ENCODE peak calls at places on chromosomes 2 and 18, in five cellular contexts. M is vagina, R is transverse colon, U is spleen, K is tibial nerve. S is an unnamed sample.

GRCh38 chr2:12651661-12652060 is 65.1 kb upstream of the TRIB2 start:
- DNase-seq in M (no peak), R (no peak), U (no peak), K (no peak), S (peak)

GRCh38 chr2:203737360-203737759 is 30.9 kb downstream of the CD28 start:
- DNase-seq in M (no peak), R (no peak), U (no peak), K (no peak), S (no peak)

GRCh38 chr2:121471571-121472464 is 58.9 kb upstream of the RNU4ATAC start:
- DNase-seq in M (no peak), R (no peak), U (no peak), K (no peak), S (no peak)

GRCh38 chr2:48900321-48901014 is 144.9 kb upstream of the LHCGR start:
- DNase-seq in M (no peak), R (no peak), U (no peak), K (no peak), S (no peak)

GRCh38 chr18:74965682-74966081 is 243.3 kb downstream of the PTGR3 start:
- DNase-seq in M (no peak), R (no peak), U (no peak), K (no peak), S (no peak)

GRCh38 chr18:21599585-21600525 is 649 bp downstream of the ESCO1 start:
- DNase-seq in M (peak), R (peak), U (peak), K (no peak), S (peak)

GRCh38 chr2:12507295-12507694 is 209.4 kb upstream of the TRIB2 start:
- DNase-seq in M (no peak), R (no peak), U (no peak), K (no peak), S (no peak)

GRCh38 chr2:26429779-26430654 is 28.3 kb downstream of the DRC1 start:
- DNase-seq in M (no peak), R (no peak), U (no peak), K (no peak), S (peak)

GRCh38 chr2:132782166-132782783 is 112.3 kb upstream of the LYPD1 start:
- DNase-seq in M (no peak), R (no peak), U (no peak), K (no peak), S (no peak)

GRCh38 chr2:235170536-235171510 is 219.0 kb downstream of the SH3BP4 start:
- DNase-seq in M (no peak), R (peak), U (no peak), K (no peak), S (no peak)

GRCh38 chr2:58667137-58667774 is 426.1 kb upstream of the FANCL start:
- DNase-seq in M (no peak), R (no peak), U (no peak), K (no peak), S (no peak)

GRCh38 chr18:13159579-13159978 is 59.0 kb upstream of the LDLRAD4 start:
- DNase-seq in M (no peak), R (no peak), U (no peak), K (peak), S (no peak)

GRCh38 chr2:156320491-156320896 is 12.0 kb downstream of the NR4A2 start:
- DNase-seq in M (no peak), R (peak), U (no peak), K (no peak), S (peak)

GRCh38 chr2:224025874-224026273 is 13.2 kb downstream of the SERPINE2 start:
- DNase-seq in M (no peak), R (peak), U (no peak), K (no peak), S (no peak)

GRCh38 chr2:121748202-121748601 is 7.2 kb upstream of the TSN start:
- DNase-seq in M (no peak), R (no peak), U (no peak), K (no peak), S (no peak)

GRCh38 chr2:39142012-39142346 is 21.1 kb upstream of the SOS1 start:
- DNase-seq in M (no peak), R (no peak), U (no peak), K (no peak), S (no peak)

GRCh38 chr2:85811850-85812735 is 58.3 kb downstream of the ATOH8 start:
- DNase-seq in M (no peak), R (no peak), U (no peak), K (no peak), S (no peak)

GRCh38 chr18:50970006-50970405 is 2.2 kb downstream of the ELAC1 start:
- DNase-seq in M (no peak), R (peak), U (no peak), K (no peak), S (peak)

GRCh38 chr2:213246665-213247281 is 37.5 kb upstream of the SPAG16 start:
- DNase-seq in M (no peak), R (peak), U (no peak), K (peak), S (no peak)
- TF ChIP-seq POLR2A in M (no peak), R (no peak), U (no peak), K (no peak), S (no peak)

GRCh38 chr2:37688771-37689468 is 17.5 kb upstream of the CDC42EP3 start:
- DNase-seq in M (no peak), R (no peak), U (no peak), K (no peak), S (no peak)

GRCh38 chr2:37692731-37693130 is 21.3 kb upstream of the CDC42EP3 start:
- DNase-seq in M (no peak), R (no peak), U (no peak), K (no peak), S (no peak)

GRCh38 chr2:37686792-37687595 is 15.6 kb upstream of the CDC42EP3 start:
- DNase-seq in M (no peak), R (no peak), U (no peak), K (no peak), S (no peak)

GRCh38 chr2:37684809-37685208 is 13.4 kb upstream of the CDC42EP3 start:
- DNase-seq in M (no peak), R (no peak), U (no peak), K (no peak), S (no peak)

DNA sequence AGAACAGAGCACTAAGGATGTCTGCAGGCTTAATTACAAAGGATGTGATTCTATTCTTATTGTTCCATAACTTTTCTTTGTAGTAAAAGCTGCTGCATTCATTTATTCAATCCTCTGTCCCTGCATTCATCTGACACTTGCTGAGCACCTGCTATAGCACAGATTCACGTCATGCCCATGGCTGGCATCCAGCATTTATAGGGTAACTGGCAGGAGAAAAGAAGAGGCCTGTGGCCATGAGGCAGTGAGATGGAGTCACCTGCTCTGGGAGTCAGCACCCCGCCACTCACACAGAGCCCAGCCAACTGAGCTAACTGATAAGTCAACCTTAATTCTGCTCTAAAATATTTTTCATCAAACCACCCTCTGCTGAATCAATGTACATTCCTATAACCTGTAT is 18.3 kb upstream of the CDC42EP3 start:
- DNase-seq in M (no peak), R (no peak), U (no peak), K (no peak), S (peak)
- H3K27ac ChIP-seq in M (no peak), R (peak), U (no peak), K (peak), S (no peak)

DNA sequence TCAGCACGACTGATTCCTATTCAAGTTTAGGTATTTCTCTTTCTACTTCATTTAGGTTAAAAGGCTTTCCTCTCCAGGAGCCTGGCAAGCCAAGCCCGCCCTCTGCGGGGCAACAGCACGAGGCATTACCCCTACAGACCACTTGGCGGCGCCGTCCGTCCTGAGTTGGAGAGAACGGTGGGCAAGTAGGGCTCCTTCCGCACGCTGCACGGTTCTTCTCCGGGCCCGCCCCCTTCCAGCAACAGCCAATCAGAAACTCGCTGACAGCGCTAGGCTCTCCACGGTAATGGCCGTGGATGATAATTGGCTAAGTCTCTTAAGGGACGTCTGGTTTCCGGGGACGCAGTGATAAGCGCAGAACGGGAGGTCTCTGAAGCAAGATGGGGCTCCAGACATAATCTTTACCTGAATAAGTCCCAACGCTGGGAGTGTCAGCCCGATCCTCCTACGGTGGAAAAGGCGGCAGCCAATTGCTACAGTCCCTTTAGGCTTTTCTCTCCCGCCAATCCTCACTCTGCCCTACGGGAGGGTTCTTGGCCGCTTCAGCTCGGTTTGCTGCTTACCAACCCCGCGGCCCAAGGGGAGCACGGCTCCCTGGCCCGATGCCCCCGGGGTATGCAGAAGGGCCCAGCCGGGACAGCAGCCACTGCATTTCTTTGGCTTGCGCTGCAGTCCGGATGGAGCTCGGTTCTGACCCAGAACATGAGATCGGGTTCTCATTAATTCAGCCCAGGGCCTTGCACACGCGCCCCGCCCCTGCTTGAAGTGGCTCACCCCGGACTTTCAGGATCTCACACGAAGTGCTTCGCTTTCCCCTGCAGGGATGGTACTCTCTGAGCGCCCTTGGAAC is 206.9 kb upstream of the PKDCC start:
- DNase-seq in M (peak), R (peak), U (peak), K (peak), S (peak)
- TF ChIP-seq POLR2A in M (no peak), R (peak), U (peak), K (peak), S (no peak)

GRCh38 chr2:44949329-44950151 is 8.0 kb downstream of the SIX3 start:
- DNase-seq in M (no peak), R (no peak), U (peak), K (no peak), S (no peak)

GRCh38 chr2:44951124-44951523 is 9.6 kb downstream of the SIX3 start:
- DNase-seq in M (no peak), R (no peak), U (peak), K (no peak), S (no peak)

GRCh38 chr2:44946681-44947360 is 5.3 kb downstream of the SIX3 start:
- DNase-seq in M (no peak), R (no peak), U (peak), K (no peak), S (no peak)

GRCh38 chr2:44950646-44951045 is 9.1 kb downstream of the SIX3 start:
- DNase-seq in M (no peak), R (no peak), U (no peak), K (no peak), S (no peak)

DNA sequence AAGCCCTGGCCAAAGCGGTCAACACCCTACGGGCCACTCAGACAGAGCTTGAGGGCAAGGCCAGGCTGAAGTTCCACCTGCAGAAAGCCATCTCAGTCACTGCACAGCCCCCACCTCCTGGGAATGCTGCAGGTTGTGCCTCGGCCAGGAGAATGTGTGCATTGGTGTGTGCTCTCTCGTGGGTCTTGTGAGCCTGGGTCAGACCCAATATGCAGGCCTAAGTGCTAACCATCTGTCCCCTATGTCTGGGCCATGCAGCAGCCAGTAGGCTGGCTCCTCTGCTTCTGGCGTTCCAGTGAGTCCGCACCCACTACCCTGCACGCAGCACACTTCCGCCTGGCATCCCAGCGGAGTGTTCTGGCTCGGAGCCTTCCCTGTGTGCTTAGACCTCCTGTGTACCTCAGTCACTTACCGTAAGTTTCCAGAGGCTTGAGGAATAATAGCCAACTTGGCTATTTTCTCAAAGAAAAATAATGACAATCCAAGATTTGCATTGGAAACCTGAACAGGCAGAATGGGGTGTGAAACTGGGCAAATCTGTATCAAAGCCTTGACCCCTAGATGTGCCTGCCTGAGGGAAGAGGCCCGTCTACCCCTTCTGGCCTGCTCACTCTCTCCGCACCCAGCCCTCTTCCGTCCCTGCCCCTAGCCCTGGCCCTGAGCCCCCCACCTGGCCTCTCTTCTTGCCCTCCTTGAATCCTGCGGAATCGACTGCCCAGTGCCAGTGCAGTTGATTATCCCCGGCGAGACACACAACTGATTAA is 7.2 kb downstream of the SIX3 start:
- DNase-seq in M (no peak), R (no peak), U (peak), K (no peak), S (no peak)
- H3K27ac ChIP-seq in M (no peak), R (no peak), U (no peak), K (no peak), S (no peak)

GRCh38 chr2:157785200-157785599 is 90.9 kb downstream of the ACVR1 start:
- DNase-seq in M (no peak), R (peak), U (no peak), K (no peak), S (no peak)

GRCh38 chr2:157784823-157785175 is 91.3 kb downstream of the ACVR1 start:
- DNase-seq in M (no peak), R (no peak), U (no peak), K (no peak), S (no peak)

GRCh38 chr2:157785866-157786662 is 90.1 kb downstream of the ACVR1 start:
- DNase-seq in M (no peak), R (no peak), U (no peak), K (no peak), S (no peak)

GRCh38 chr2:157783180-157783579 is 93.0 kb downstream of the ACVR1 start:
- DNase-seq in M (no peak), R (no peak), U (no peak), K (no peak), S (no peak)

DNA sequence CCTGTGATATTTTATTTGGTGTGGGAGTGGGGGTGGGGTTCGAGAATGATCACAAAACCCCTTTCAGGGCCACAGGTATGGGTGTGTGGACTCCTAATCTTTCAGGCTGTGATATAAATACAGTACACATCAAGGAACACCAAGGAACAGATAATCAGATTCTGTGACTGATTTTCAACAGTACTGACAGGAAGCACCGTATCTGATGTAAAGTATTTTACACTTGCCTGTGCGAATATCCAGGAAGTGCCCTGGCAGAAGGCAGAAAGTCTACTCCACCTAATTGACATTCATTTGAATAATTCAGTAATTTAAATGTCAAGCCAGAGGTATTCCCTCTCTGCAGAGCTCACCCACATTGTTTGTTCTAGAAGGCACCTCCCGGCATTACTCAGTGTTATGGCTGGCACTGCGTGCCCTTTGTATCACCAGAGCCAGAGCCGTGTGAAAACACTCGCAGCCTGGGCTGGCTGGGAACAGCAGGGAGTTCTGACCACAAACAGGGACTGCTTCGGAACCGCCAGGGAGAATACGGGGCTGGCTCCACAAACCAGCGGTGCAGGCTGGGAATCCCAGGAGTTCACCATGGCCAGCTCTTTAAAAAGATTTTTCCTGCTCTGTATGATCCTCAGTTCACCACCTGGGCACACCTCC is 91.8 kb downstream of the ACVR1 start:
- DNase-seq in M (no peak), R (peak), U (no peak), K (no peak), S (peak)
- TF ChIP-seq POLR2A in M (no peak), R (peak), U (no peak), K (no peak), S (no peak)

GRCh38 chr2:239756392-239757153 is 268.6 kb downstream of the NDUFA10 start:
- DNase-seq in M (no peak), R (no peak), U (no peak), K (no peak), S (no peak)
- H3K27ac ChIP-seq in M (no peak), R (no peak), U (no peak), K (no peak), S (no peak)

DNA sequence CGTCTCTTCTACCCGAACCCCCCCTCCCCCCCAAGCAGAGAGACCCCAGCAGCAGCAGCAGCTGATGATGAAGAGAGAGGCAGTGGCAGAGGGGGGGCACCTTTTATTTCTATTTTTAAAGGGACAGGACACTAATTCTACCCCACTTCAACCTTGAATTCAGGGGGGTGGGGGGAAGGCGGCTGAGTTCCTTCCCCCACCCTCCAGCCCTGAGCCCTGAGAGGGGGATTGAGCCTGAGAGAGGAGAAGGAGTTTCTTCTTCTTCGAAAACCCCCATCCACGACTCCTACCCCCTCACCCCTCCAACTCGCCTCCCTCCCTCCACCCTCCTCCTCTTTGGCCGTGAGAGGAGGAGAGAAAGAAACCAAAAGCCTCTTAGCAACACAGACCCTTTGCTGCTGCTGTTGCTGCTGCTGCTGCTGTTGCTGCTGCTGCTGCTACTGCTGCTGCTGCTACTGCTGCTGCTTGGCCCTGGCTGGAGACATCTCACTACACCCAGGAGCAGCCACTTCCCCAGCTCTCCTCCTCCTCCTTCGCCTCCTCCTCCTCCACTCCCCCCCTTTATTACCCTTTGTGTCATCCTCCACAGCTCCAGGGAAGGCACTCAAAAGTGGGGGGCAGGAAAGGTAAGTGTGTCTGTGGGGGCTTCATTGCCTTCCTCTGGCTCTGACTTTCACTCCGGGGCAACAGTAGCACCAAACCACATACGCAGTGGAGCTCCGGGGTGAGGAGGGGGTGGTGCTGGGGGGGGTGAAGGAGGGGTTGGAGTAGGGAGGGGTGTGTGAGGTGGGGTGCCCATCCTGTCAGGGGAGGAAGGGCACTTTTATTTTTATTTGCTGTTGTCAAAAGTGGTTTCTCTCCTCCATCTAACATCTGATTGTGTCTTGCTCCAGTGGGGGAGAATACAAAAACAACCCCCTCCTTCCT is at the start of gene MBD5:
- DNase-seq in M (no peak), R (peak), U (peak), K (peak), S (peak)
- TF ChIP-seq POLR2A in M (no peak), R (peak), U (peak), K (no peak), S (no peak)